ENCODE peak calls at places on chromosomes 1 and 21, in seven cellular contexts. V is mucosa of descending colon, T is WTC11, C is endodermal cell, G is cardiac fibroblast, F is adrenal gland, K is putamen. W is an unnamed sample.

GRCh38 chr1:36912365-36912840 is 121.9 kb downstream of the GRIK3 start:
- DNase-seq in V (no peak), T (no peak), C (no peak), G (no peak), F (no peak), K (no peak), W (no peak)

GRCh38 chr1:19682257-19682656 is 17.6 kb downstream of the HTR6 start:
- DNase-seq in V (no peak), T (no peak), C (no peak), G (peak; percentile 74), F (no peak), K (peak; percentile 58), W (no peak)

GRCh38 chr1:214402583-214403216 is 121.7 kb downstream of the SMYD2 start:
- DNase-seq in V (no peak), T (no peak), C (no peak), G (peak; percentile 39), F (peak; percentile 27), K (no peak), W (no peak)

GRCh38 chr1:9449106-9449627 is 90.1 kb upstream of the SLC25A33 start:
- DNase-seq in V (no peak), T (no peak), C (no peak), G (peak; percentile 76), F (no peak), K (no peak), W (no peak)

GRCh38 chr1:17316704-17317103 is 8.7 kb downstream of the PADI4 start:
- DNase-seq in V (no peak), T (no peak), C (no peak), G (no peak), F (no peak), K (no peak), W (no peak)

GRCh38 chr1:910311-910880 is 13.3 kb upstream of the SAMD11 start:
- DNase-seq in V (no peak), T (no peak), C (peak; percentile 39), G (no peak), F (no peak), K (no peak), W (no peak)

GRCh38 chr1:208149776-208150514 is 94.2 kb downstream of the PLXNA2 start:
- DNase-seq in V (peak; percentile 85), T (no peak), C (peak; percentile 72), G (peak; percentile 37), F (no peak), K (no peak), W (no peak)

GRCh38 chr1:45512641-45513054 is 9.0 kb downstream of the PRDX1 start:
- DNase-seq in V (peak; percentile 90), T (peak; percentile 67), C (peak; percentile 90), G (peak; percentile 74), F (peak; percentile 82), K (no peak), W (peak; percentile 55)

GRCh38 chr1:67019600-67020136 is 34.3 kb downstream of the SLC35D1 start:
- DNase-seq in V (no peak), T (no peak), C (no peak), G (peak; percentile 69), F (no peak), K (peak; percentile 39), W (no peak)

GRCh38 chr1:62241357-62242131 is 46.9 kb downstream of the L1TD1 start:
- DNase-seq in V (peak; percentile 35), T (no peak), C (no peak), G (no peak), F (peak; percentile 69), K (no peak), W (no peak)

GRCh38 chr1:58805716-58806571 is 22.1 kb upstream of the JUN start:
- DNase-seq in V (peak; percentile 65), T (no peak), C (no peak), G (no peak), F (no peak), K (no peak), W (no peak)

GRCh38 chr1:54835131-54835898 is 34.2 kb upstream of the TTC22 start:
- DNase-seq in V (no peak), T (no peak), C (peak; percentile 29), G (no peak), F (no peak), K (no peak), W (no peak)

GRCh38 chr1:99305626-99306025 is 41.3 kb downstream of the PLPPR4 start:
- DNase-seq in V (no peak), T (no peak), C (no peak), G (no peak), F (no peak), K (no peak), W (no peak)

GRCh38 chr21:42010507-42011493 is 640 bp upstream of the ZBTB21 start:
- DNase-seq in V (peak; percentile 47), T (peak; percentile 38), C (peak; percentile 60), G (peak; percentile 13), F (peak; percentile 40), K (no peak), W (peak; percentile 58)

GRCh38 chr1:205396972-205397616 is 24.8 kb downstream of the LEMD1 start:
- DNase-seq in V (peak; percentile 36), T (peak; percentile 41), C (peak; percentile 74), G (peak; percentile 70), F (peak; percentile 60), K (peak; percentile 24), W (no peak)

GRCh38 chr1:160438935-160439334 is 38.6 kb downstream of the VANGL2 start:
- DNase-seq in V (no peak), T (no peak), C (no peak), G (no peak), F (no peak), K (no peak), W (no peak)

GRCh38 chr1:56578664-56578962 is 750 bp downstream of the PLPP3 start:
- DNase-seq in V (no peak), T (no peak), C (peak; percentile 81), G (no peak), F (no peak), K (no peak), W (no peak)

GRCh38 chr1:217275617-217276398 is 355.1 kb downstream of the GPATCH2 start:
- DNase-seq in V (no peak), T (no peak), C (no peak), G (peak; percentile 74), F (no peak), K (no peak), W (no peak)

GRCh38 chr1:107689157-107689556 is 275.8 kb downstream of the VAV3 start:
- DNase-seq in V (peak; percentile 30), T (no peak), C (peak; percentile 52), G (no peak), F (no peak), K (no peak), W (no peak)

GRCh38 chr1:119784127-119784781 is 15.5 kb upstream of the HMGCS2 start:
- DNase-seq in V (no peak), T (no peak), C (no peak), G (peak; percentile 91), F (peak; percentile 61), K (no peak), W (no peak)

GRCh38 chr1:170697338-170697715 is 33.4 kb downstream of the PRRX1 start:
- DNase-seq in V (no peak), T (no peak), C (no peak), G (no peak), F (no peak), K (no peak), W (no peak)

GRCh38 chr1:45647248-45648021 is 23.6 kb upstream of the CCDC17 start:
- DNase-seq in V (peak; percentile 45), T (no peak), C (no peak), G (peak; percentile 81), F (no peak), K (peak; percentile 7), W (no peak)

GRCh38 chr1:97903626-97904025 is 17.2 kb downstream of the DPYD start:
- DNase-seq in V (no peak), T (no peak), C (no peak), G (peak; percentile 70), F (no peak), K (no peak), W (no peak)

GRCh38 chr1:184788970-184789369 is 34.3 kb upstream of the EDEM3 start:
- DNase-seq in V (no peak), T (no peak), C (no peak), G (no peak), F (no peak), K (no peak), W (no peak)

GRCh38 chr1:87398644-87399043 is 70.0 kb downstream of the LMO4 start:
- DNase-seq in V (no peak), T (no peak), C (no peak), G (peak; percentile 24), F (no peak), K (no peak), W (no peak)

GRCh38 chr1:234186037-234186688 is 187.1 kb upstream of the COA6 start:
- DNase-seq in V (no peak), T (no peak), C (peak; percentile 72), G (no peak), F (no peak), K (peak; percentile 25), W (no peak)

GRCh38 chr1:211654838-211655787 is 20.3 kb downstream of the NEK2 start:
- DNase-seq in V (peak; percentile 95), T (peak; percentile 93), C (peak; percentile 97), G (peak; percentile 92), F (peak; percentile 95), K (peak; percentile 79), W (peak; percentile 81)

GRCh38 chr21:40658237-40658636 is 188.7 kb downstream of the DSCAM start:
- DNase-seq in V (no peak), T (no peak), C (no peak), G (no peak), F (no peak), K (no peak), W (no peak)

GRCh38 chr1:151635479-151636072 is 23.7 kb downstream of the SNX27 start:
- DNase-seq in V (no peak), T (no peak), C (no peak), G (no peak), F (no peak), K (no peak), W (no peak)

GRCh38 chr1:230174765-230175747 is 108.0 kb downstream of the GALNT2 start:
- DNase-seq in V (peak; percentile 54), T (no peak), C (peak; percentile 39), G (no peak), F (no peak), K (no peak), W (no peak)

GRCh38 chr1:200998323-200998722 is 25.2 kb downstream of the KIF21B start:
- DNase-seq in V (no peak), T (no peak), C (no peak), G (no peak), F (no peak), K (no peak), W (no peak)

GRCh38 chr1:154808909-154809262 is 61.2 kb downstream of the KCNN3 start:
- DNase-seq in V (no peak), T (no peak), C (no peak), G (no peak), F (no peak), K (no peak), W (no peak)

GRCh38 chr1:119453021-119453420 is 38.1 kb downstream of the HSD3B2 start:
- DNase-seq in V (no peak), T (no peak), C (peak; percentile 17), G (peak; percentile 58), F (peak; percentile 83), K (no peak), W (no peak)

GRCh38 chr1:201542166-201543045 is 3.5 kb downstream of the NAV1 start:
- DNase-seq in V (no peak), T (no peak), C (no peak), G (peak; percentile 68), F (peak; percentile 41), K (no peak), W (no peak)

GRCh38 chr1:157849229-157849875 is 7.7 kb upstream of the CD5L start:
- DNase-seq in V (no peak), T (no peak), C (no peak), G (no peak), F (no peak), K (peak; percentile 5), W (no peak)